ENCODE peak calls at places on chromosomes 2 and 18, in five cellular contexts. P is stimulated activated CD4-positive, alpha-beta T cell treated with anti-CD3 and anti-CD28 coated beads, Interleukin-4, amount 100 ng/mL, for 4 hours; N is NCI-H2171; B is iris pigment epithelial cell; E is heart left ventricle. J is an unnamed sample.

GRCh38 chr2:85743304-85743978 is 10.3 kb upstream of the ATOH8 start:
- DNase-seq in E (no peak), P (no peak), N (no peak), B (peak; percentile 88), J (no peak)

GRCh38 chr2:1675633-1676032 is 68.7 kb downstream of the PXDN start:
- DNase-seq in P (no peak), E (no peak), B (peak; percentile 94), N (no peak), J (no peak)

GRCh38 chr2:30664761-30665358 is 142.4 kb downstream of the CAPN13 start:
- DNase-seq in E (no peak), N (no peak), P (no peak), B (peak; percentile 95), J (no peak)

GRCh38 chr2:160703648-160704585 is 210.3 kb upstream of the RBMS1 start:
- DNase-seq in E (peak; percentile 10), B (peak; percentile 51), P (peak; percentile 14), N (peak; percentile 37), J (no peak)

GRCh38 chr18:44895176-44895798 is 214.6 kb downstream of the SETBP1 start:
- DNase-seq in N (no peak), E (peak; percentile 57), B (peak; percentile 47), P (peak; percentile 6), J (peak; percentile 54)

GRCh38 chr2:127054996-127055785 is 51.8 kb downstream of the BIN1 start:
- DNase-seq in E (no peak), N (no peak), P (no peak), B (no peak), J (no peak)

GRCh38 chr2:142223309-142223708 is 92.5 kb upstream of the LRP1B start:
- DNase-seq in E (no peak), B (no peak), N (no peak), P (no peak), J (no peak)

GRCh38 chr2:241680827-241681599 is 5.6 kb downstream of the DTYMK start:
- DNase-seq in E (no peak), B (peak; percentile 99), P (no peak), N (no peak), J (peak; percentile 25)

GRCh38 chr2:128319773-128320608 is 1.3 kb upstream of the HS6ST1 start:
- DNase-seq in P (no peak), E (no peak), N (no peak), B (no peak), J (no peak)

GRCh38 chr18:31723998-31724711 is 36.5 kb downstream of the SLC25A52 start:
- DNase-seq in E (peak; percentile 24), B (peak; percentile 14), P (no peak), N (peak; percentile 5), J (peak; percentile 19)

GRCh38 chr2:217710218-217710565 is 292.6 kb downstream of the TNS1 start:
- DNase-seq in B (peak; percentile 80), P (no peak), E (no peak), N (no peak), J (no peak)

GRCh38 chr2:6946722-6947121 is 29.5 kb downstream of the RNF144A start:
- DNase-seq in E (no peak), P (no peak), B (peak; percentile 95), N (no peak), J (no peak)

GRCh38 chr2:39216495-39217191 is 27.1 kb downstream of the CDKL4 start:
- DNase-seq in B (no peak), P (peak; percentile 50), N (no peak), E (no peak), J (peak; percentile 53)

GRCh38 chr18:48022531-48023330 is 92.3 kb upstream of the SMAD2 start:
- DNase-seq in E (no peak), B (peak; percentile 65), P (no peak), N (peak; percentile 61), J (no peak)

GRCh38 chr2:16184341-16184890 is 244.1 kb downstream of the MYCN start:
- DNase-seq in E (no peak), P (no peak), N (no peak), B (no peak), J (no peak)

GRCh38 chr2:71706836-71707235 is 253.5 kb downstream of the DYSF start:
- DNase-seq in B (no peak), E (no peak), P (no peak), N (no peak), J (no peak)

GRCh38 chr2:168687314-168687713 is 115.1 kb upstream of the NOSTRIN start:
- DNase-seq in E (no peak), N (no peak), P (no peak), B (peak; percentile 33), J (peak; percentile 14)

GRCh38 chr2:117801826-117802225 is 12.7 kb upstream of the DDX18 start:
- DNase-seq in N (no peak), B (peak; percentile 12), E (no peak), P (no peak), J (no peak)

GRCh38 chr2:105179469-105180372 is 61.8 kb upstream of the GPR45 start:
- DNase-seq in E (peak; percentile 18), B (peak; percentile 89), P (no peak), N (no peak), J (peak; percentile 74)

GRCh38 chr2:2763998-2764355 is 432.9 kb upstream of the MYT1L start:
- DNase-seq in E (no peak), N (no peak), B (no peak), P (no peak), J (no peak)

GRCh38 chr2:84741182-84741822 is 139.6 kb downstream of the TRABD2A start:
- DNase-seq in E (no peak), P (peak; percentile 32), B (peak; percentile 15), N (no peak), J (no peak)

GRCh38 chr2:23460228-23460627 is 75.2 kb downstream of the KLHL29 start:
- DNase-seq in N (no peak), P (no peak), B (peak; percentile 55), E (no peak), J (no peak)

GRCh38 chr18:78561757-78562445 is 417.7 kb upstream of the SALL3 start:
- DNase-seq in E (no peak), N (no peak), P (no peak), B (no peak), J (no peak)

GRCh38 chr2:218329826-218330651 is 26.6 kb upstream of the CATIP start:
- DNase-seq in P (no peak), E (no peak), N (no peak), B (no peak), J (no peak)

GRCh38 chr2:189155795-189156194 is 23.8 kb downstream of the COL5A2 start:
- DNase-seq in N (no peak), E (no peak), P (no peak), B (no peak), J (no peak)

GRCh38 chr2:80506563-80506962 is 202.0 kb upstream of the LRRTM1 start:
- DNase-seq in N (no peak), E (no peak), P (no peak), B (no peak), J (no peak)

GRCh38 chr2:53970095-53970897 is 497 bp downstream of the PSME4 start:
- DNase-seq in N (peak; percentile 76), P (peak; percentile 5), E (peak; percentile 36), B (peak; percentile 54), J (no peak)

GRCh38 chr2:144659731-144660275 is 139.9 kb upstream of the ZEB2 start:
- DNase-seq in E (no peak), B (peak; percentile 97), N (no peak), P (peak; percentile 28), J (no peak)

GRCh38 chr18:45978084-45978483 is 11.0 kb upstream of the EPG5 start:
- DNase-seq in B (no peak), E (no peak), N (no peak), P (no peak), J (no peak)

GRCh38 chr2:27613985-27614384 is 14.8 kb downstream of the CCDC121 start:
- DNase-seq in E (no peak), P (no peak), B (no peak), N (no peak), J (no peak)

GRCh38 chr18:59878644-59879043 is 21.2 kb upstream of the PMAIP1 start:
- DNase-seq in B (peak; percentile 67), N (no peak), E (no peak), P (no peak), J (no peak)

GRCh38 chr2:159098374-159098773 is 129.9 kb downstream of the TANC1 start:
- DNase-seq in P (no peak), B (no peak), E (no peak), N (no peak), J (no peak)

GRCh38 chr2:66575625-66576371 is 140.9 kb downstream of the MEIS1 start:
- DNase-seq in P (no peak), E (no peak), B (no peak), N (no peak), J (peak; percentile 51)